ENCODE peak calls at places on chromosomes 5 and 9, in five cellular contexts. G is tibial nerve, Z is fibroblast of the aortic adventitia, J is OCI-LY7, P is epithelial cell of esophagus. M is an unnamed sample.

GRCh38 chr5:125298258-125298657 is 551.8 kb upstream of the ZNF608 start:
- DNase-seq in G (no peak), J (no peak), P (peak; percentile 60), Z (no peak), M (peak; percentile 65)

GRCh38 chr9:9437641-9438040 is 1175.2 kb downstream of the PTPRD start:
- DNase-seq in P (no peak), G (no peak), J (no peak), Z (no peak), M (no peak)

GRCh38 chr5:62281411-62281810 is 24.6 kb upstream of the KIF2A start:
- DNase-seq in P (peak; percentile 82), J (no peak), G (no peak), Z (no peak), M (peak; percentile 84)

GRCh38 chr9:37251452-37251851 is 131.1 kb downstream of the ZCCHC7 start:
- DNase-seq in G (no peak), Z (no peak), J (no peak), P (no peak), M (no peak)

GRCh38 chr5:150672237-150672883 is 11.3 kb downstream of the MYOZ3 start:
- DNase-seq in J (no peak), G (peak; percentile 54), P (peak; percentile 91), Z (no peak), M (peak; percentile 91)

GRCh38 chr5:121430538-121430937 is 421.1 kb upstream of the FTMT start:
- DNase-seq in Z (no peak), G (no peak), J (no peak), P (peak; percentile 29), M (peak; percentile 65)

GRCh38 chr9:135008416-135008815 is 79.1 kb upstream of the OLFM1 start:
- DNase-seq in P (no peak), J (no peak), Z (no peak), G (no peak), M (no peak)

GRCh38 chr9:123687246-123687721 is 242.6 kb downstream of the DENND1A start:
- DNase-seq in Z (no peak), P (no peak), J (no peak), G (no peak), M (peak; percentile 55)

GRCh38 chr9:137199411-137200121 is 975 bp downstream of the TPRN start:
- DNase-seq in P (no peak), Z (peak; percentile 31), G (no peak), J (no peak), M (no peak)

GRCh38 chr5:16179936-16180788 is 571 bp upstream of the MARCHF11 start:
- DNase-seq in P (no peak), J (no peak), Z (no peak), G (no peak), M (no peak)

GRCh38 chr5:114412509-114413171 is 50.8 kb downstream of the KCNN2 start:
- DNase-seq in Z (peak; percentile 4), J (no peak), G (no peak), P (peak; percentile 81), M (peak; percentile 86)

GRCh38 chr5:153661897-153662296 is 171.4 kb downstream of the GRIA1 start:
- DNase-seq in P (peak; percentile 65), G (no peak), Z (no peak), J (no peak), M (peak; percentile 59)

GRCh38 chr9:34630402-34631154 is 1.7 kb upstream of the ARID3C start:
- DNase-seq in J (no peak), Z (no peak), G (no peak), P (peak; percentile 50), M (peak; percentile 37)

GRCh38 chr5:147534172-147534951 is 24.5 kb upstream of the DPYSL3 start:
- DNase-seq in Z (peak; percentile 89), J (no peak), G (no peak), P (no peak), M (no peak)

GRCh38 chr5:164013077-164013670 is 507.8 kb downstream of the MAT2B start:
- DNase-seq in G (peak; percentile 55), J (peak; percentile 68), P (peak; percentile 78), Z (peak; percentile 95), M (peak; percentile 66)

GRCh38 chr5:72040513-72040912 is 66.8 kb upstream of the MAP1B start:
- DNase-seq in G (no peak), P (no peak), Z (no peak), J (no peak), M (no peak)

GRCh38 chr9:115614931-115615401 is 497.0 kb upstream of the TNC start:
- DNase-seq in P (peak; percentile 53), J (no peak), G (no peak), Z (peak; percentile 60), M (peak; percentile 64)

GRCh38 chr9:117466111-117466510 is 51.3 kb upstream of the ASTN2 start:
- DNase-seq in J (no peak), P (no peak), Z (no peak), G (no peak), M (no peak)

GRCh38 chr5:38660194-38660668 is 103.8 kb upstream of the LIFR start:
- DNase-seq in P (peak; percentile 76), J (no peak), Z (no peak), G (no peak), M (no peak)

GRCh38 chr9:72734631-72735030 is 213.2 kb downstream of the TMC1 start:
- DNase-seq in P (peak; percentile 23), G (no peak), Z (no peak), J (no peak), M (peak; percentile 23)

GRCh38 chr9:89421595-89421994 is 76.3 kb downstream of the SEMA4D start:
- DNase-seq in G (no peak), Z (no peak), P (no peak), J (no peak), M (no peak)

GRCh38 chr5:31934156-31934555 is 240.0 kb downstream of the GOLPH3 start:
- DNase-seq in P (peak; percentile 50), Z (no peak), G (no peak), J (no peak), M (peak; percentile 39)

GRCh38 chr9:130260816-130261765 is 4.5 kb upstream of the HMCN2 start:
- DNase-seq in P (no peak), Z (peak; percentile 19), G (no peak), J (no peak), M (no peak)

GRCh38 chr5:75156585-75156984 is 80.1 kb downstream of the ANKRD31 start:
- DNase-seq in Z (peak; percentile 6), G (no peak), J (no peak), P (peak; percentile 30), M (peak; percentile 12)

GRCh38 chr9:976805-977360 is 428 bp downstream of the DMRT3 start:
- DNase-seq in Z (no peak), G (no peak), J (no peak), P (peak; percentile 38), M (no peak)

GRCh38 chr9:88938181-88938580 is 53.1 kb upstream of the S1PR3 start:
- DNase-seq in Z (no peak), P (peak; percentile 26), G (no peak), J (no peak), M (peak; percentile 31)

GRCh38 chr5:147507480-147508126 is 2.3 kb downstream of the DPYSL3 start:
- DNase-seq in Z (peak; percentile 85), G (peak; percentile 44), P (peak; percentile 49), J (no peak), M (peak; percentile 66)

GRCh38 chr9:88462191-88462590 is 72.8 kb upstream of the NXNL2 start:
- DNase-seq in P (peak; percentile 92), G (no peak), Z (no peak), J (no peak), M (peak; percentile 91)

GRCh38 chr5:159504857-159505304 is 174.6 kb upstream of the IL12B start:
- DNase-seq in G (peak; percentile 26), Z (peak; percentile 83), J (no peak), P (peak; percentile 69), M (peak; percentile 85)

GRCh38 chr9:137170486-137171148 is 766 bp upstream of the LRRC26 start:
- DNase-seq in Z (no peak), P (no peak), G (no peak), J (no peak), M (no peak)

GRCh38 chr9:2158111-2158610 is 143.0 kb downstream of the SMARCA2 start:
- DNase-seq in P (peak; percentile 71), G (peak; percentile 64), Z (peak; percentile 81), J (peak; percentile 89), M (peak; percentile 73)

GRCh38 chr5:131533844-131534243 is 101.2 kb downstream of the RAPGEF6 start:
- DNase-seq in P (no peak), Z (no peak), G (no peak), J (no peak), M (no peak)
- TF ChIP-seq CTCF in P (peak; percentile 9), Z (peak; percentile 32), G (no peak), J (peak; percentile 38), M (no peak)

DNA sequence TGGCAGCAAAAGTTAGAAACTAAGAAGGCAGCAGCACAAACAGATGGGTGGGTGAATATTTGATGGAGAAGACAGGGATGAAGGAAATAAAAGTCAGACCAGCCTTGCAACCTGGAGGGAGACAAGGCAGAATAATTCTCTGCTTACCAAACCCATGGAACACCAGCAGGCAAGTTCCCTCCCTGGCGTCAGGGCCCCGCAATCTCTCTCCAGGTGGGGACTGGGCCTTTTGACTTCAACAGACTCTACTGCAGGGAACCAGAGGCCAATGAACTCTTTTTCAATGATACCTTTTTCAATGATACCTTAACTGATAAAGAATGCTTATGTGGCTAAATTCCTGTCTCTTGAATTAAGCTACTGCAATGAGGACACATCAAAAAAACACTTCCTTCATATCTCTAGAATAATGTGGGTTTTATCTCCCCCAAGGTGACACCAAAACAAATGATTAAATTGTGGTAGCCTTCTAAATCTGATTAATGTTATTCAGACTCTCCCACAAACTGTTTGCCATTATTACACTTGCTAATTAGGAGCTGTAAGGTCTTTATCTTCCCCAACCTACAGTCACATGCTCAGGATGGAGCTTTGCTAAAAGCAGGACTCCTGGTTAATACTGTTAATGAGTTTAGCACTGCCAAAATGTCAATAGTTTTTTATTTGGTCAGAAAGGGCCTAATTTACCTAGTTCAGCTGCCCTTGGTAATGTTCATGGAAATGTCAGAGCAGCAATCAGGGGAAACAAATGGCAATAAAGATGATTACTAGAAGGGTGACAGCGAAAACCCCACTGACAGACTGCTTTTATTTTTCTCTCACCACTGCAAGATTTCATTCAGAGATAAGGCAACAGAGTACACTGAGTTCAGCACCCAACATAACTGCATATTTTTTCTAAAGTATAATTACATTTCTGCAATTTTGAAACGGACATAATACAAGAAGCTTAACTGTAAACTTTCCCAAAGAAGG is 165.5 kb downstream of the TSSK1B start:
- DNase-seq in G (no peak), P (no peak), Z (no peak), J (no peak), M (no peak)
- H3K4me3 ChIP-seq in G (no peak overlapping the region), P (no peak overlapping the region), Z (no peak overlapping the region), J (no peak overlapping the region), M (no peak overlapping the region)

GRCh38 chr5:170617519-170618218 is 113.8 kb downstream of the KCNIP1 start:
- DNase-seq in P (no peak), Z (no peak), J (no peak), G (no peak), M (no peak)
- TF ChIP-seq CTCF in P (no peak), Z (no peak), J (no peak), G (no peak), M (no peak)

DNA sequence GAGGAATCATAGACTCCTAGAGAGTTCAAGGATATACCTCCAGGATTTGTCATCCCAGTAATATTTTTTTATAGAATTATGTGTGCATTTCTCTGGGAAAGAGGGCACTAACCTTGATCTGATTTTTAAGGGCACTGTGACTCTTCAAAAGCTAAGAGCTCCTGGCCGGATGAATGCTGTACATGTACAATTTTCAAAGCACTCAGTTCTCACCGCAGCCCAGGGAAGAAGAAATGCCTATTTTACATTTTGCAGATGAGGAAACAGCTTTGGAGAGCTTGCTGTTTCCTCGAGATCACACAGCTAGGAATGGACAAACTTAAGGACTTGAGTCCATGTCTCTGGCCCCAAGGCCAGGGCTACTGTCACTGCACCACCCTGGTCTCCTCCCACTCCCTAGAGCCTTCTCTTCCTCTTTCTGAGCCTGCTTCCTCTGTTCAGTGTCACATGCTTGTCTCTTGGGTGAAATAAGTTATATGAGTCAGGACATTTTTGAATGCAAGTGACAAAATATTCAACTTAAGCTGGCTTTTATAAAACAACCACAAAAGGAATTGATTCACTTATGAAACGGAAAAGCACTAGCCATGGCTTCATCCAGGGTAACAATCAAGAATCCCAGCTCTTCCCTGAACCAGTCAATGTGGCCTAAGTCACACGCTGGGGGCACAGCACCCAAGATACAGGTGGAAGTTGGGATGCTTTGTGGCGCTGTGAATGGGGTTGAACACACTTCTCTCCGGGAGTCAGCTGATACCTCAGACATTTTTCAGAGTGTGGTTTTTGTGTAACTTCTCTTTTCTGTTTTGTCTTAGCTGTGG is 45.6 kb upstream of the TGFBR1 start:
- DNase-seq in Z (no peak), J (peak; percentile 73), G (peak; percentile 17), P (no peak), M (no peak)
- H3K4me3 ChIP-seq in Z (no peak overlapping the region), J (peak overlapping the region; percentile 10), G (no peak overlapping the region), P (no peak overlapping the region), M (no peak overlapping the region)

M was measured in bronchial epithelial cell.